ENCODE peak calls at places on chromosome 11, in five cellular contexts. E, F, O, C and Y are unnamed samples.

GRCh38 chr11:24880962-24881361 is 384.1 kb downstream of the LUZP2 start:
- DNase-seq in E (no peak), F (no peak), O (no peak), C (no peak), Y (no peak)

GRCh38 chr11:66310324-66310723 is 6.5 kb downstream of the CD248 start:
- DNase-seq in E (no peak), F (no peak), O (no peak), C (no peak), Y (no peak)

GRCh38 chr11:76802151-76802550 is 19.0 kb downstream of the TSKU start:
- DNase-seq in E (no peak), F (no peak), O (no peak), C (no peak), Y (no peak)

GRCh38 chr11:1167256-1167655 is 9.5 kb downstream of the MUC5AC start:
- DNase-seq in E (no peak), F (no peak), O (no peak), C (no peak), Y (no peak)

GRCh38 chr11:44300881-44301855 is 8.8 kb downstream of the ALX4 start:
- DNase-seq in E (no peak), F (no peak), O (no peak), C (no peak), Y (no peak)

GRCh38 chr11:70526116-70527045 is 128.1 kb downstream of the CTTN start:
- DNase-seq in E (no peak), F (no peak), O (no peak), C (no peak), Y (no peak)

GRCh38 chr11:22216940-22217339 is 24.1 kb downstream of the ANO5 start:
- DNase-seq in E (no peak), F (no peak), O (no peak), C (no peak), Y (no peak)

GRCh38 chr11:96154802-96155520 is 188.0 kb downstream of the MAML2 start:
- DNase-seq in E (no peak), F (no peak), O (no peak), C (no peak), Y (no peak)

GRCh38 chr11:12540913-12541587 is 133.2 kb upstream of the TEAD1 start:
- DNase-seq in E (no peak), F (no peak), O (no peak), C (no peak), Y (no peak)

GRCh38 chr11:57762235-57762866 is 749 bp downstream of the CTNND1 start:
- DNase-seq in E (no peak), F (no peak), O (no peak), C (no peak), Y (no peak)

GRCh38 chr11:128902515-128903066 is 11.4 kb downstream of the KCNJ5 start:
- DNase-seq in E (no peak), F (no peak), O (no peak), C (no peak), Y (no peak)

GRCh38 chr11:131606936-131607335 is 236.5 kb downstream of the NTM start:
- DNase-seq in E (no peak), F (no peak), O (no peak), C (no peak), Y (no peak)

GRCh38 chr11:23278121-23278520 is 417.8 kb upstream of the CCDC179 start:
- DNase-seq in E (no peak), F (no peak), O (no peak), C (no peak), Y (no peak)